ENCODE peak calls at places on chromosome 12, in eight cellular contexts. One of them, this sample, is unnamed.

GRCh38 chr12:132315951-132316350 is 13.4 kb downstream of the GALNT9 start:
- DNase-seq in testis: no peak
- DNase-seq in cardiac muscle cell: no peak
- DNase-seq in lower lobe of right lung: peak; percentile 35
- DNase-seq in body of pancreas: no peak
- DNase-seq in choroid plexus epithelial cell: no peak
- DNase-seq in osteoblast: no peak
- DNase-seq in GM12865: no peak
- DNase-seq in this sample: no peak

GRCh38 chr12:27653661-27654060 is 42.6 kb upstream of the REP15 start:
- DNase-seq in GM12865: no peak
- DNase-seq in lower lobe of right lung: no peak
- DNase-seq in body of pancreas: no peak
- DNase-seq in testis: no peak
- DNase-seq in cardiac muscle cell: no peak
- DNase-seq in choroid plexus epithelial cell: no peak
- DNase-seq in osteoblast: no peak
- DNase-seq in this sample: no peak

GRCh38 chr12:22860926-22861325 is 236.0 kb downstream of the ETNK1 start:
- DNase-seq in body of pancreas: no peak
- DNase-seq in cardiac muscle cell: peak; percentile 88
- DNase-seq in choroid plexus epithelial cell: no peak
- DNase-seq in lower lobe of right lung: no peak
- DNase-seq in GM12865: no peak
- DNase-seq in osteoblast: no peak
- DNase-seq in testis: no peak
- DNase-seq in this sample: no peak

GRCh38 chr12:1791104-1791927 is 29.0 kb upstream of the LRTM2 start:
- DNase-seq in osteoblast: peak; percentile 92
- DNase-seq in cardiac muscle cell: peak; percentile 79
- DNase-seq in GM12865: peak; percentile 76
- DNase-seq in body of pancreas: peak; percentile 80
- DNase-seq in choroid plexus epithelial cell: peak; percentile 85
- DNase-seq in testis: peak; percentile 88
- DNase-seq in lower lobe of right lung: peak; percentile 61
- DNase-seq in this sample: peak; percentile 80

GRCh38 chr12:26571539-26571938 is 261.5 kb downstream of the ITPR2 start:
- DNase-seq in choroid plexus epithelial cell: no peak
- DNase-seq in body of pancreas: peak; percentile 15
- DNase-seq in testis: no peak
- DNase-seq in osteoblast: no peak
- DNase-seq in cardiac muscle cell: no peak
- DNase-seq in GM12865: no peak
- DNase-seq in lower lobe of right lung: no peak
- DNase-seq in this sample: no peak

GRCh38 chr12:121915841-121916321 is 2.5 kb upstream of the CFAP251 start:
- DNase-seq in choroid plexus epithelial cell: peak; percentile 61
- DNase-seq in cardiac muscle cell: no peak
- DNase-seq in GM12865: no peak
- DNase-seq in lower lobe of right lung: no peak
- DNase-seq in osteoblast: peak; percentile 60
- DNase-seq in body of pancreas: no peak
- DNase-seq in testis: no peak
- DNase-seq in this sample: peak; percentile 29

GRCh38 chr12:47832263-47832933 is 12.7 kb upstream of the HDAC7 start:
- DNase-seq in GM12865: no peak
- DNase-seq in choroid plexus epithelial cell: no peak
- DNase-seq in cardiac muscle cell: no peak
- DNase-seq in lower lobe of right lung: no peak
- DNase-seq in osteoblast: peak; percentile 90
- DNase-seq in testis: no peak
- DNase-seq in body of pancreas: no peak
- DNase-seq in this sample: no peak

GRCh38 chr12:125593269-125593668 is 528.0 kb downstream of the AACS start:
- DNase-seq in lower lobe of right lung: no peak
- DNase-seq in body of pancreas: no peak
- DNase-seq in testis: no peak
- DNase-seq in choroid plexus epithelial cell: no peak
- DNase-seq in GM12865: no peak
- DNase-seq in cardiac muscle cell: no peak
- DNase-seq in osteoblast: no peak
- DNase-seq in this sample: no peak

GRCh38 chr12:101567918-101568317 is 26.9 kb upstream of the MYBPC1 start:
- DNase-seq in choroid plexus epithelial cell: no peak
- DNase-seq in osteoblast: no peak
- DNase-seq in cardiac muscle cell: peak; percentile 88
- DNase-seq in testis: no peak
- DNase-seq in body of pancreas: no peak
- DNase-seq in GM12865: no peak
- DNase-seq in lower lobe of right lung: no peak
- DNase-seq in this sample: no peak

GRCh38 chr12:132313182-132313581 is 16.2 kb downstream of the GALNT9 start:
- DNase-seq in lower lobe of right lung: peak; percentile 4
- DNase-seq in cardiac muscle cell: no peak
- DNase-seq in choroid plexus epithelial cell: no peak
- DNase-seq in body of pancreas: no peak
- DNase-seq in GM12865: no peak
- DNase-seq in osteoblast: no peak
- DNase-seq in testis: no peak
- DNase-seq in this sample: no peak

GRCh38 chr12:57093412-57094193 is 4.7 kb downstream of the NAB2 start:
- DNase-seq in GM12865: peak; percentile 77
- DNase-seq in osteoblast: peak; percentile 99
- DNase-seq in choroid plexus epithelial cell: peak; percentile 90
- DNase-seq in body of pancreas: peak; percentile 56
- DNase-seq in cardiac muscle cell: peak; percentile 70
- DNase-seq in testis: peak; percentile 81
- DNase-seq in lower lobe of right lung: peak; percentile 73
- DNase-seq in this sample: peak; percentile 86

GRCh38 chr12:29970501-29970900 is 186.8 kb upstream of the TMTC1 start:
- DNase-seq in osteoblast: no peak
- DNase-seq in GM12865: no peak
- DNase-seq in cardiac muscle cell: no peak
- DNase-seq in lower lobe of right lung: no peak
- DNase-seq in body of pancreas: no peak
- DNase-seq in testis: no peak
- DNase-seq in choroid plexus epithelial cell: no peak
- DNase-seq in this sample: peak; percentile 5

GRCh38 chr12:6563448-6564050 is 4.5 kb downstream of the NOP2 start:
- DNase-seq in testis: peak; percentile 71
- DNase-seq in lower lobe of right lung: peak; percentile 58
- DNase-seq in osteoblast: peak; percentile 91
- DNase-seq in GM12865: peak; percentile 70
- DNase-seq in choroid plexus epithelial cell: peak; percentile 61
- DNase-seq in body of pancreas: peak; percentile 64
- DNase-seq in cardiac muscle cell: peak; percentile 74
- DNase-seq in this sample: peak; percentile 60

GRCh38 chr12:79547735-79548347 is 142.9 kb downstream of the PAWR start:
- DNase-seq in cardiac muscle cell: peak; percentile 66
- DNase-seq in body of pancreas: peak; percentile 52
- DNase-seq in osteoblast: peak; percentile 80
- DNase-seq in GM12865: peak; percentile 50
- DNase-seq in choroid plexus epithelial cell: peak; percentile 89
- DNase-seq in testis: peak; percentile 64
- DNase-seq in lower lobe of right lung: no peak
- DNase-seq in this sample: peak; percentile 79

GRCh38 chr12:96879301-96879700 is 27.8 kb upstream of the NEDD1 start:
- DNase-seq in osteoblast: peak; percentile 68
- DNase-seq in lower lobe of right lung: no peak
- DNase-seq in testis: no peak
- DNase-seq in choroid plexus epithelial cell: peak; percentile 13
- DNase-seq in GM12865: no peak
- DNase-seq in cardiac muscle cell: no peak
- DNase-seq in body of pancreas: no peak
- DNase-seq in this sample: no peak

GRCh38 chr12:116719661-116720060 is 18.2 kb downstream of the SPRING1 start:
- DNase-seq in GM12865: no peak
- DNase-seq in cardiac muscle cell: peak; percentile 36
- DNase-seq in lower lobe of right lung: no peak
- DNase-seq in testis: no peak
- DNase-seq in body of pancreas: no peak
- DNase-seq in osteoblast: no peak
- DNase-seq in choroid plexus epithelial cell: no peak
- DNase-seq in this sample: no peak

GRCh38 chr12:116714175-116714574 is 23.7 kb downstream of the SPRING1 start:
- DNase-seq in GM12865: no peak
- DNase-seq in osteoblast: no peak
- DNase-seq in lower lobe of right lung: no peak
- DNase-seq in cardiac muscle cell: no peak
- DNase-seq in body of pancreas: no peak
- DNase-seq in testis: no peak
- DNase-seq in choroid plexus epithelial cell: no peak
- DNase-seq in this sample: no peak

GRCh38 chr12:116718578-116719454 is 19.1 kb downstream of the SPRING1 start:
- DNase-seq in osteoblast: peak; percentile 68
- DNase-seq in cardiac muscle cell: no peak
- DNase-seq in GM12865: no peak
- DNase-seq in body of pancreas: no peak
- DNase-seq in choroid plexus epithelial cell: peak; percentile 36
- DNase-seq in testis: no peak
- DNase-seq in lower lobe of right lung: no peak
- DNase-seq in this sample: peak; percentile 53

GRCh38 chr12:116720129-116720528 is 17.7 kb downstream of the SPRING1 start:
- DNase-seq in lower lobe of right lung: no peak
- DNase-seq in osteoblast: no peak
- DNase-seq in body of pancreas: no peak
- DNase-seq in cardiac muscle cell: no peak
- DNase-seq in testis: no peak
- DNase-seq in choroid plexus epithelial cell: no peak
- DNase-seq in GM12865: no peak
- DNase-seq in this sample: no peak

GRCh38 chr12:116717466-116718457 is 20.1 kb downstream of the SPRING1 start:
- DNase-seq in GM12865: no peak
- DNase-seq in cardiac muscle cell: no peak
- DNase-seq in lower lobe of right lung: peak; percentile 55
- DNase-seq in testis: peak; percentile 50
- DNase-seq in choroid plexus epithelial cell: peak; percentile 65
- DNase-seq in osteoblast: no peak
- DNase-seq in body of pancreas: no peak
- DNase-seq in this sample: peak; percentile 82
- H3K4me3 ChIP-seq in GM12865: no peak overlapping the region
- H3K4me3 ChIP-seq in cardiac muscle cell: no peak overlapping the region
- H3K4me3 ChIP-seq in lower lobe of right lung: no peak overlapping the region
- H3K4me3 ChIP-seq in testis: no peak overlapping the region
- H3K4me3 ChIP-seq in choroid plexus epithelial cell: peak overlapping the region; percentile 36
- H3K4me3 ChIP-seq in osteoblast: no peak overlapping the region
- H3K4me3 ChIP-seq in body of pancreas: no peak overlapping the region
- H3K4me3 ChIP-seq in this sample: peak overlapping the region; percentile 15

GRCh38 chr12:46556105-46556559 is 183.6 kb upstream of the SLC38A2 start:
- DNase-seq in choroid plexus epithelial cell: peak; percentile 97
- DNase-seq in GM12865: no peak
- DNase-seq in cardiac muscle cell: peak; percentile 49
- DNase-seq in lower lobe of right lung: no peak
- DNase-seq in osteoblast: no peak
- DNase-seq in body of pancreas: no peak
- DNase-seq in testis: no peak
- DNase-seq in this sample: peak; percentile 93
- H3K4me3 ChIP-seq in choroid plexus epithelial cell: peak overlapping the region; percentile 15
- H3K4me3 ChIP-seq in GM12865: no peak overlapping the region
- H3K4me3 ChIP-seq in cardiac muscle cell: no peak overlapping the region
- H3K4me3 ChIP-seq in lower lobe of right lung: no peak overlapping the region
- H3K4me3 ChIP-seq in osteoblast: peak overlapping the region; percentile 35
- H3K4me3 ChIP-seq in body of pancreas: no peak overlapping the region
- H3K4me3 ChIP-seq in testis: no peak overlapping the region
- H3K4me3 ChIP-seq in this sample: no peak overlapping the region

DNA sequence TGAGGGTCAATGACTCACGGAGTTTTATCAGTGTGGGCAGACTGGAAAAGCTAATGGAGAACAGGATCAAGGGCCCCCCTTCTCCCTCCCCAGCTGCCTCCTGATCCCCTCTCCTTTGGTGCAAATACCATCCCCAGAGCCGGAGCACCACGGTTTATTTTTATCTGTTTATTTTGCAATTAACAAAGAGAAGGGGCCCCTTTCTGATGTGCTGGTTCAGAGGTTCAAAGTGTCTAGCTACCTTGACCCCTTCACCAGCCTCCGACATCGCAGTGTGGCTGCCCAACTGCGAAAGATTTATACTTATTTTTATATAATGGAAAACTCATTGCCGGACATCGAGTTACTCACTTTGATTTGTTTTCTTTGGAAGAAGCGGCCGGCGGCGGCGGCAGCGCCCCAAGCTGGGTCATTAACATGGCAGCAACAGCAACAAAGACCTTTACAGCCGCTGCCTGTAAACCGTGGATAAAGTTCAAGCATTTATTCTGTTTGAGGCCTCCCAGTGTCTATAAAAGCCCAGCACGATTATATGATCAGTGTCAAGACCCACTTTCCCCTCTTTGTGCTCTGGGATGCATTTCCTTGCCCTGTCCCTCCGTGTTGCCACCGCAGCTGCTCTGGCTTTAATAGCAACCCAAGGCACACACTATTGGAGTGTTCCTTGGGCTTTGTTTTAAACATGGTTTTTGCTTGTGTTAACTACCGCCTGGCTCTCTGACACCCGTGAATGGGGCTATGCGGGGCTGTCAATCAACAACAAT is 47.4 kb upstream of the PARP11 start:
- DNase-seq in osteoblast: no peak
- DNase-seq in testis: no peak
- DNase-seq in cardiac muscle cell: no peak
- DNase-seq in body of pancreas: no peak
- DNase-seq in lower lobe of right lung: no peak
- DNase-seq in GM12865: no peak
- DNase-seq in choroid plexus epithelial cell: peak; percentile 16
- DNase-seq in this sample: no peak
- H3K4me3 ChIP-seq in osteoblast: no peak overlapping the region
- H3K4me3 ChIP-seq in testis: no peak overlapping the region
- H3K4me3 ChIP-seq in cardiac muscle cell: no peak overlapping the region
- H3K4me3 ChIP-seq in body of pancreas: no peak overlapping the region
- H3K4me3 ChIP-seq in lower lobe of right lung: no peak overlapping the region
- H3K4me3 ChIP-seq in GM12865: no peak overlapping the region
- H3K4me3 ChIP-seq in choroid plexus epithelial cell: no peak overlapping the region
- H3K4me3 ChIP-seq in this sample: no peak overlapping the region

GRCh38 chr12:107442593-107442992 is 243.0 kb upstream of the PWP1 start:
- DNase-seq in osteoblast: no peak
- DNase-seq in choroid plexus epithelial cell: peak; percentile 18
- DNase-seq in lower lobe of right lung: no peak
- DNase-seq in GM12865: no peak
- DNase-seq in testis: peak; percentile 19
- DNase-seq in body of pancreas: no peak
- DNase-seq in cardiac muscle cell: no peak
- DNase-seq in this sample: no peak
- H3K4me3 ChIP-seq in osteoblast: peak overlapping the region; percentile 64
- H3K4me3 ChIP-seq in choroid plexus epithelial cell: no peak overlapping the region
- H3K4me3 ChIP-seq in lower lobe of right lung: no peak overlapping the region
- H3K4me3 ChIP-seq in GM12865: peak overlapping the region; percentile 44
- H3K4me3 ChIP-seq in testis: no peak overlapping the region
- H3K4me3 ChIP-seq in body of pancreas: no peak overlapping the region
- H3K4me3 ChIP-seq in cardiac muscle cell: no peak overlapping the region
- H3K4me3 ChIP-seq in this sample: no peak overlapping the region